ENCODE peak calls at places on chromosomes 4 and X, in five cellular contexts. Y, W, I, E and Z are unnamed samples.

GRCh38 chr4:152265149-152265621 is 270.7 kb downstream of the FBXW7 start:
- DNase-seq in Y (no peak), W (no peak), I (no peak), E (peak), Z (peak)

GRCh38 chr4:66741081-66741480 is 804.2 kb downstream of the CENPC start:
- DNase-seq in E (no peak), Y (no peak), W (no peak), I (no peak), Z (peak)

GRCh38 chrX:72005046-72005445 is 94.4 kb downstream of the NHSL2 start:
- DNase-seq in Y (no peak), W (no peak), I (no peak), E (no peak), Z (no peak)

GRCh38 chr4:152591361-152591760 is 55.5 kb upstream of the FBXW7 start:
- DNase-seq in W (no peak), I (no peak), E (no peak), Y (no peak), Z (peak)

GRCh38 chr4:27205994-27206393 is 345.4 kb downstream of the STIM2 start:
- DNase-seq in Y (no peak), W (no peak), I (no peak), E (no peak), Z (peak)

GRCh38 chr4:79281577-79282359 is 44.1 kb downstream of the NAA11 start:
- DNase-seq in I (no peak), E (no peak), W (no peak), Y (no peak), Z (no peak)

GRCh38 chr4:152468408-152468807 is 67.5 kb downstream of the FBXW7 start:
- DNase-seq in E (no peak), I (no peak), Y (no peak), W (no peak), Z (no peak)

GRCh38 chrX:21487832-21488231 is 113.6 kb downstream of the CNKSR2 start:
- DNase-seq in Y (no peak), W (peak), E (no peak), I (no peak), Z (no peak)

GRCh38 chrX:93673056-93673868 is at the start of gene NAP1L3:
- DNase-seq in I (peak), E (peak), W (peak), Y (no peak), Z (no peak)

GRCh38 chr4:81504685-81505598 is 33.2 kb upstream of the RASGEF1B start:
- DNase-seq in W (no peak), Y (peak), E (no peak), I (no peak), Z (no peak)

GRCh38 chr4:65669008-65669971 is 999 bp downstream of the EPHA5 start:
- DNase-seq in Y (no peak), I (no peak), W (no peak), E (no peak), Z (peak)

GRCh38 chr4:37685211-37685725 is 908 bp downstream of the RELL1 start:
- DNase-seq in Y (no peak), E (peak), W (peak), I (no peak), Z (peak)

GRCh38 chr4:73705721-73706120 is 34.6 kb upstream of the CXCL8 start:
- DNase-seq in W (no peak), Y (no peak), I (no peak), E (no peak), Z (no peak)

GRCh38 chrX:41589634-41590270 is 99.0 kb upstream of the GPR34 start:
- DNase-seq in E (no peak), W (no peak), Y (no peak), I (no peak), Z (peak)

GRCh38 chrX:137052641-137053235 is 18.9 kb upstream of the GPR101 start:
- DNase-seq in Y (no peak), I (no peak), E (no peak), W (no peak), Z (no peak)

GRCh38 chrX:108420481-108420880 is 17.7 kb downstream of the COL4A6 start:
- DNase-seq in Y (no peak), W (peak), E (no peak), I (no peak), Z (no peak)

GRCh38 chrX:46917634-46918033 is 5.4 kb downstream of the JADE3 start:
- DNase-seq in W (no peak), I (no peak), Y (no peak), E (no peak), Z (no peak)

GRCh38 chr4:99824070-99824599 is 7.5 kb downstream of the DAPP1 start:
- DNase-seq in Y (no peak), I (no peak), W (no peak), E (no peak), Z (no peak)

GRCh38 chr4:54897590-54897989 is 227.8 kb downstream of the KDR start:
- DNase-seq in E (no peak), W (no peak), Y (no peak), I (no peak), Z (peak)

GRCh38 chrX:47232803-47233332 is at the start of gene USP11:
- DNase-seq in Y (peak), I (no peak), E (no peak), W (no peak), Z (peak)

GRCh38 chr4:152460488-152460887 is 75.4 kb downstream of the FBXW7 start:
- DNase-seq in Y (no peak), E (peak), I (no peak), W (no peak), Z (peak)

GRCh38 chr4:86249074-86249473 is 110.8 kb downstream of the MAPK10 start:
- DNase-seq in E (no peak), Y (no peak), W (no peak), I (no peak), Z (no peak)

GRCh38 chr4:81595798-81596610 is 124.3 kb upstream of the RASGEF1B start:
- DNase-seq in I (no peak), W (no peak), Y (no peak), E (no peak), Z (no peak)

GRCh38 chrX:58025979-58026378 is 115.7 kb upstream of the ZXDA start:
- DNase-seq in I (no peak), E (no peak), W (peak), Y (peak), Z (peak)

GRCh38 chrX:51459125-51459524 is 37.3 kb downstream of the NUDT11 start:
- DNase-seq in Y (no peak), I (no peak), W (no peak), E (no peak), Z (peak)

GRCh38 chrX:121308276-121308805 is 260.9 kb downstream of the GLUD2 start:
- DNase-seq in W (no peak), I (no peak), Y (no peak), E (no peak), Z (peak)

GRCh38 chr4:72971572-72971971 is 97.9 kb downstream of the COX18 start:
- DNase-seq in I (no peak), Y (no peak), E (peak), W (no peak), Z (peak)

GRCh38 chr4:7381890-7382633 is 52.7 kb downstream of the PSAPL1 start:
- DNase-seq in I (no peak), Y (no peak), E (no peak), W (no peak), Z (no peak)

GRCh38 chr4:77167866-77168265 is 10.9 kb downstream of the CCNG2 start:
- DNase-seq in W (no peak), Y (no peak), I (no peak), E (no peak), Z (no peak)

GRCh38 chr4:1411436-1412375 is 5.5 kb upstream of the NKX1-1 start:
- DNase-seq in Y (no peak), W (no peak), I (no peak), E (no peak), Z (no peak)

GRCh38 chrX:130048686-130049222 is 61.5 kb downstream of the ELF4 start:
- DNase-seq in E (no peak), W (no peak), Y (no peak), I (no peak), Z (no peak)

GRCh38 chr4:80215449-80216052 is 18.2 kb downstream of the PRDM8 start:
- DNase-seq in I (no peak), Y (no peak), W (no peak), E (no peak), Z (peak)

GRCh38 chr4:171022698-171023378 is 790.4 kb upstream of the GALNTL6 start:
- DNase-seq in W (no peak), E (no peak), Y (no peak), I (no peak), Z (no peak)

GRCh38 chr4:162985131-162985530 is 181.6 kb downstream of the NAF1 start:
- DNase-seq in W (no peak), I (no peak), E (no peak), Y (no peak), Z (no peak)

GRCh38 chrX:112043997-112044396 is 38.6 kb downstream of the TRPC5 start:
- DNase-seq in E (no peak), Y (no peak), I (no peak), W (peak), Z (no peak)

GRCh38 chrX:85619962-85620361 is 240.5 kb upstream of the POF1B start:
- DNase-seq in Y (no peak), E (no peak), I (no peak), W (no peak), Z (no peak)

GRCh38 chr4:6720202-6720699 is 4.3 kb downstream of the BLOC1S4 start:
- DNase-seq in I (peak), Y (peak), E (no peak), W (peak), Z (peak)

GRCh38 chr4:11889099-11889498 is 460.4 kb upstream of the HS3ST1 start:
- DNase-seq in I (no peak), E (no peak), Y (no peak), W (no peak), Z (no peak)